ENCODE peak calls at places on chromosomes 16 and 17, in four cellular contexts. U is fibroblast of pulmonary artery, J is fibroblast of lung, Q is tibial nerve. N is an unnamed sample.

GRCh38 chr17:10827898-10828552 is 9.9 kb downstream of the PIRT start:
- DNase-seq in J (no peak), U (no peak), Q (no peak), N (no peak)

GRCh38 chr16:30662449-30662848 is 4.2 kb downstream of the FBRS start:
- DNase-seq in U (no peak), Q (no peak), J (no peak), N (no peak)

GRCh38 chr17:38910325-38910724 is 15.1 kb upstream of the LASP1NB start:
- DNase-seq in U (no peak), J (no peak), Q (no peak), N (no peak)

GRCh38 chr16:57603110-57604024 is 25.1 kb upstream of the ADGRG1 start:
- DNase-seq in J (no peak), Q (no peak), U (no peak), N (no peak)

GRCh38 chr16:4935231-4935855 is 1.6 kb downstream of the PPL start:
- DNase-seq in Q (peak), J (peak), U (peak), N (peak)

GRCh38 chr16:79672524-79672923 is 72.0 kb upstream of the MAF start:
- DNase-seq in U (no peak), Q (no peak), J (no peak), N (no peak)

GRCh38 chr16:79607587-79607986 is 7.0 kb upstream of the MAF start:
- DNase-seq in J (peak), Q (no peak), U (peak), N (peak)

GRCh38 chr17:49051269-49051668 is 54.1 kb downstream of the IGF2BP1 start:
- DNase-seq in U (no peak), Q (no peak), J (no peak), N (no peak)

GRCh38 chr16:83808573-83809014 is 816 bp downstream of the HSBP1 start:
- DNase-seq in Q (no peak), J (no peak), U (no peak), N (peak)

GRCh38 chr17:33716937-33717336 is 423.8 kb upstream of the ASIC2 start:
- DNase-seq in U (no peak), J (no peak), Q (no peak), N (no peak)

GRCh38 chr17:76422860-76423259 is 30.1 kb downstream of the UBE2O start:
- DNase-seq in Q (no peak), U (no peak), J (no peak), N (no peak)

GRCh38 chr16:67260426-67261063 is 11.8 kb downstream of the SLC9A5 start:
- DNase-seq in Q (no peak), U (peak), J (peak), N (peak)

GRCh38 chr17:47810200-47810821 is 11.3 kb downstream of the OSBPL7 start:
- DNase-seq in J (peak), U (peak), Q (no peak), N (peak)

GRCh38 chr16:31001507-31002251 is 8.8 kb downstream of the STX1B start:
- DNase-seq in U (no peak), J (no peak), Q (no peak), N (no peak)

GRCh38 chr16:79528281-79528680 is 72.3 kb downstream of the MAF start:
- DNase-seq in Q (no peak), U (no peak), J (no peak), N (no peak)

GRCh38 chr16:66079671-66080070 is 286.8 kb upstream of the CDH5 start:
- DNase-seq in J (peak), Q (no peak), U (peak), N (no peak)

GRCh38 chr17:55609737-55610201 is 98.5 kb upstream of the SMIM36 start:
- DNase-seq in Q (peak), U (peak), J (peak), N (peak)

GRCh38 chr17:67696347-67696746 is 21.4 kb upstream of the NOL11 start:
- DNase-seq in Q (no peak), U (no peak), J (peak), N (no peak)

GRCh38 chr17:57506253-57506911 is 238.7 kb downstream of the CCDC182 start:
- DNase-seq in Q (no peak), U (no peak), J (no peak), N (no peak)

GRCh38 chr16:51243836-51244483 is 92.9 kb upstream of the SALL1 start:
- DNase-seq in J (no peak), U (peak), Q (no peak), N (no peak)

GRCh38 chr17:9959377-9959981 is 54.4 kb upstream of the RCVRN start:
- DNase-seq in J (peak), Q (no peak), U (peak), N (peak)

GRCh38 chr16:11349599-11350276 is 4.5 kb downstream of the RMI2 start:
- DNase-seq in U (peak), J (peak), Q (peak), N (peak)

GRCh38 chr17:48995332-48995870 is 1.8 kb upstream of the IGF2BP1 start:
- DNase-seq in Q (no peak), U (peak), J (peak), N (peak)

GRCh38 chr17:73492125-73492801 is 152.0 kb downstream of the SDK2 start:
- DNase-seq in Q (no peak), J (no peak), U (no peak), N (no peak)

GRCh38 chr16:813204-813915 is 12.8 kb upstream of the GNG13 start:
- DNase-seq in Q (no peak), J (peak), U (peak), N (no peak)

GRCh38 chr16:67252806-67253497 is 4.2 kb downstream of the SLC9A5 start:
- DNase-seq in U (no peak), Q (no peak), J (no peak), N (no peak)

GRCh38 chr16:70808371-70808770 is 7.4 kb upstream of the VAC14 start:
- DNase-seq in J (no peak), Q (no peak), U (no peak), N (no peak)
- TF ChIP-seq CTCF in J (peak), Q (no peak), U (no peak), N (peak)

GRCh38 chr17:3738562-3739295 is 15.0 kb downstream of the HASPIN start:
- DNase-seq in U (no peak), Q (no peak), J (peak), N (peak)
- H3K4me3 ChIP-seq in U (no peak), Q (no peak), J (no peak), N (peak)

GRCh38 chr17:31113939-31114338 is 19.2 kb downstream of the NF1 start:
- DNase-seq in J (no peak), Q (no peak), U (no peak), N (no peak)
- TF ChIP-seq CTCF in J (no peak), Q (no peak), U (no peak), N (no peak)

GRCh38 chr17:52159159-52159809 is 770 bp upstream of the CA10 start:
- DNase-seq in U (no peak), Q (no peak), J (no peak), N (no peak)
- H3K4me3 ChIP-seq in U (no peak), Q (no peak), J (no peak), N (no peak)

GRCh38 chr17:28675485-28675884 is 13.5 kb downstream of the SUPT6H start:
- DNase-seq in J (no peak), U (no peak), Q (no peak), N (no peak)

GRCh38 chr17:28675980-28676379 is 14.0 kb downstream of the SUPT6H start:
- DNase-seq in U (no peak), Q (no peak), J (no peak), N (no peak)
- TF ChIP-seq CTCF in U (peak), Q (no peak), J (no peak), N (no peak)

GRCh38 chr17:21375162-21375560 is 996 bp upstream of the KCNJ12 start:
- DNase-seq in U (no peak), J (no peak), Q (no peak), N (no peak)

GRCh38 chr17:21374455-21375161 is 1.5 kb upstream of the KCNJ12 start:
- DNase-seq in U (no peak), J (no peak), Q (no peak), N (no peak)

GRCh38 chr17:21376585-21376834 is 353 bp downstream of the KCNJ12 start:
- DNase-seq in U (no peak), J (no peak), Q (no peak), N (no peak)

GRCh38 chr17:21376835-21377690 is 906 bp downstream of the KCNJ12 start:
- DNase-seq in Q (no peak), U (peak), J (peak), N (peak)

DNA sequence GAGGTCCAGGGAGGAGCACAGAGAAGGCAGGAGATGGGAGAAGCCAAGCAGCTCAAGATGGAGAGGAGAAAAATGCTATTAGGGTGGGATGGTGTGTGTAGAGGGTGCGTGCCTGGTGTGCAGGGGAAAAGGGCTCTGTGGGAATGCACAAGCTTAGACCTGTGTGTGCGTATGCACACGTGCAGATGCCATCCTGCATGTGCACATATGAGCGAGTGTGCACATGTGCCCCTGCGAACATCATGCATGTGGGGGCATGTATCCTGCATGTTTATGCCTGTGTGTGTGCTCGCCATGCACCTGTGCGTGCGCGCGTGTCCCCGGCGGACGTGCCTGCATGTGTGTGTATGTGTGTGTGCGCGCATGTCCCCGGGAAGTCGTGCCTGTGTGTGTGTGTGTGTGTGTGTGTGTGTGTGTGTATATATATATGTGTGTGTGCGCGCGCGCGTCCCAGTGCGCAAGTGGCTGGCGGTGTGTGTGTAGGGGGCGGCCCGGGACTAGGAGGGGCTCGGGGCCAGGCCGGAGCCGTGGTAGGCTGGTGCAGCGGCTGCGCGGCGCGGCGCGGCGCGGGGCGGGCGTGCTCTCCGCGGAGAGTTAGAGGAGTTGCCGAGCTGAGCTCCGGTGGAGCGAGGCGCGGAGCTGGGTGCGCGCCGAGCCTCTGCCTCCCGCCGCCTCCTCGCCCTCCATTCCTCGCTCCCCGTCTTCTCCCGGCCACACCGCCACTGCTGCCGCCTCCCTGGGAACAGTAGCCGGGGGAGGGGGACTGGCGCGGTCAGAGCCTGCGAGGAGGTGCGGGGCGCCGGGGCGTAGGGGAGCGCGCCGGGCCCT is at the start of gene KCNJ12:
- DNase-seq in Q (no peak), U (no peak), J (peak), N (peak)
- H3K4me3 ChIP-seq in Q (peak), U (peak), J (peak), N (peak)

GRCh38 chr17:64147110-64148016 is 17.4 kb upstream of the ERN1 start:
- DNase-seq in J (peak), U (peak), Q (no peak), N (peak)

GRCh38 chr17:64148017-64148631 is 18.2 kb upstream of the ERN1 start:
- DNase-seq in Q (no peak), J (peak), U (peak), N (no peak)

GRCh38 chr17:64146418-64147109 is 16.6 kb upstream of the ERN1 start:
- DNase-seq in Q (peak), J (peak), U (peak), N (peak)

GRCh38 chr17:64145751-64146417 is 15.9 kb upstream of the ERN1 start:
- DNase-seq in J (peak), Q (peak), U (peak), N (peak)

GRCh38 chr17:64145460-64145750 is 15.5 kb upstream of the ERN1 start:
- DNase-seq in U (no peak), J (no peak), Q (no peak), N (no peak)
- TF ChIP-seq CTCF in U (no peak), J (no peak), Q (no peak), N (no peak)

GRCh38 chr17:44768505-44769142 is 9.8 kb downstream of the ADAM11 start:
- DNase-seq in Q (no peak), U (no peak), J (no peak), N (no peak)
- H3K4me3 ChIP-seq in Q (no peak), U (no peak), J (no peak), N (no peak)

N was measured in foreskin fibroblast.